ENCODE peak calls at places on chromosomes 13 and 19, in six cellular contexts. One of them, this sample, is unnamed.

GRCh38 chr19:29547361-29547960 is 21.7 kb downstream of the VSTM2B start:
- DNase-seq in neuronal stem cell: no peak
- DNase-seq in H9: peak
- DNase-seq in mesenchymal stem cell: no peak
- DNase-seq in IMR-90: no peak
- DNase-seq in H1: no peak
- DNase-seq in this sample: no peak

GRCh38 chr19:41195675-41196497 is 2.9 kb downstream of the CYP2S1 start:
- DNase-seq in neuronal stem cell: no peak
- DNase-seq in H9: no peak
- DNase-seq in mesenchymal stem cell: peak
- DNase-seq in IMR-90: peak
- DNase-seq in H1: no peak
- DNase-seq in this sample: no peak

GRCh38 chr19:21084343-21084742 is 2.3 kb downstream of the ZNF714 start:
- DNase-seq in neuronal stem cell: no peak
- DNase-seq in H9: no peak
- DNase-seq in mesenchymal stem cell: peak
- DNase-seq in IMR-90: peak
- DNase-seq in H1: no peak
- DNase-seq in this sample: peak

GRCh38 chr19:1730157-1730556 is 23.1 kb upstream of the ONECUT3 start:
- DNase-seq in neuronal stem cell: no peak
- DNase-seq in H9: no peak
- DNase-seq in mesenchymal stem cell: no peak
- DNase-seq in IMR-90: no peak
- DNase-seq in H1: no peak
- DNase-seq in this sample: no peak

GRCh38 chr13:95734124-95734523 is 57.2 kb downstream of the DNAJC3 start:
- DNase-seq in neuronal stem cell: no peak
- DNase-seq in H9: no peak
- DNase-seq in mesenchymal stem cell: no peak
- DNase-seq in IMR-90: no peak
- DNase-seq in H1: no peak
- DNase-seq in this sample: no peak

GRCh38 chr13:106507560-106508274 is 27.7 kb downstream of the EFNB2 start:
- DNase-seq in neuronal stem cell: no peak
- DNase-seq in H9: no peak
- DNase-seq in mesenchymal stem cell: peak
- DNase-seq in IMR-90: peak
- DNase-seq in H1: no peak
- DNase-seq in this sample: peak

GRCh38 chr19:33291623-33292534 is 10.5 kb downstream of the CEBPA start:
- DNase-seq in neuronal stem cell: no peak
- DNase-seq in H9: no peak
- DNase-seq in mesenchymal stem cell: no peak
- DNase-seq in IMR-90: no peak
- DNase-seq in H1: no peak
- DNase-seq in this sample: no peak

GRCh38 chr19:782195-783043 is 14.8 kb upstream of the PTBP1 start:
- DNase-seq in neuronal stem cell: peak
- DNase-seq in H9: peak
- DNase-seq in mesenchymal stem cell: peak
- DNase-seq in IMR-90: peak
- DNase-seq in H1: peak
- DNase-seq in this sample: peak

GRCh38 chr19:49391581-49392399 is 3.7 kb downstream of the KASH5 start:
- DNase-seq in neuronal stem cell: peak
- DNase-seq in H9: peak
- DNase-seq in mesenchymal stem cell: peak
- DNase-seq in IMR-90: peak
- DNase-seq in H1: peak
- DNase-seq in this sample: peak

GRCh38 chr19:47003611-47003935 is 16.1 kb upstream of the NPAS1 start:
- DNase-seq in neuronal stem cell: no peak
- DNase-seq in H9: no peak
- DNase-seq in mesenchymal stem cell: no peak
- DNase-seq in IMR-90: peak
- DNase-seq in H1: no peak
- DNase-seq in this sample: no peak

GRCh38 chr13:31055589-31055988 is 106.1 kb downstream of the HSPH1 start:
- DNase-seq in neuronal stem cell: no peak
- DNase-seq in H9: no peak
- DNase-seq in mesenchymal stem cell: no peak
- DNase-seq in IMR-90: no peak
- DNase-seq in H1: no peak
- DNase-seq in this sample: no peak

GRCh38 chr13:64186503-64186902 is 2770.9 kb upstream of the PCDH20 start:
- DNase-seq in neuronal stem cell: no peak
- DNase-seq in H9: no peak
- DNase-seq in mesenchymal stem cell: no peak
- DNase-seq in IMR-90: peak
- DNase-seq in H1: no peak
- DNase-seq in this sample: no peak

GRCh38 chr19:24159707-24160106 is 72.7 kb downstream of the ZNF254 start:
- DNase-seq in neuronal stem cell: no peak
- DNase-seq in H9: no peak
- DNase-seq in mesenchymal stem cell: no peak
- DNase-seq in IMR-90: peak
- DNase-seq in H1: no peak
- DNase-seq in this sample: peak

GRCh38 chr13:49374585-49375290 is 69.1 kb downstream of the CAB39L start:
- DNase-seq in neuronal stem cell: no peak
- DNase-seq in H9: no peak
- DNase-seq in mesenchymal stem cell: peak
- DNase-seq in IMR-90: peak
- DNase-seq in H1: no peak
- DNase-seq in this sample: no peak

GRCh38 chr13:113557013-113557412 is 27.5 kb upstream of the TFDP1 start:
- DNase-seq in neuronal stem cell: no peak
- DNase-seq in H9: peak
- DNase-seq in mesenchymal stem cell: no peak
- DNase-seq in IMR-90: no peak
- DNase-seq in H1: no peak
- DNase-seq in this sample: no peak

GRCh38 chr13:45162821-45163220 is 38.0 kb downstream of the KCTD4 start:
- DNase-seq in neuronal stem cell: no peak
- DNase-seq in H9: no peak
- DNase-seq in mesenchymal stem cell: peak
- DNase-seq in IMR-90: peak
- DNase-seq in H1: no peak
- DNase-seq in this sample: no peak

GRCh38 chr19:46785054-46785979 is 3.1 kb downstream of the SLC1A5 start:
- DNase-seq in neuronal stem cell: no peak
- DNase-seq in H9: no peak
- DNase-seq in mesenchymal stem cell: no peak
- DNase-seq in IMR-90: peak
- DNase-seq in H1: no peak
- DNase-seq in this sample: no peak

DNA sequence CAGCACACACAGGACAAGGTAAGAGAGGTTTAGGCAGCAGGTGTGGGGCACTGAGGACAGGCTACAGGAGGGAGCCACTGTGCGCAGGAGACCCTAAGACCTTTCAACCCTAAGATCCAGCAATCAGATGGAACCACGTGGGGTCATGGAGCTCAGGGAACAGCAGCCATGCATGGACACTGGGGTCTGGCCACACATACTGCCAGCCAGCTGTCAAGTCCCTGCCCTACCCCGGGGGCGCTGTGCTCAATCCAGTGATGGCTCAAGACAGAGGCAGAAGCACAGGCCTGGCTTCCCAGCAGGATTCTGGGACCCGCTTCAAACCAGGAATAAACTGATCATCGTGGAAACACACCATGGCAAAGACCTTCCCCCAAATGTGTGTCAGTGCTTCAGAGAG is 25.5 kb upstream of the EPHX3 start:
- DNase-seq in neuronal stem cell: no peak
- DNase-seq in H9: no peak
- DNase-seq in mesenchymal stem cell: no peak
- DNase-seq in IMR-90: no peak
- DNase-seq in H1: no peak
- DNase-seq in this sample: no peak
- H4K8ac ChIP-seq in neuronal stem cell: no peak
- H4K8ac ChIP-seq in H9: no peak
- H4K8ac ChIP-seq in mesenchymal stem cell: no peak
- H4K8ac ChIP-seq in IMR-90: no peak
- H4K8ac ChIP-seq in H1: no peak
- H4K8ac ChIP-seq in this sample: no peak

DNA sequence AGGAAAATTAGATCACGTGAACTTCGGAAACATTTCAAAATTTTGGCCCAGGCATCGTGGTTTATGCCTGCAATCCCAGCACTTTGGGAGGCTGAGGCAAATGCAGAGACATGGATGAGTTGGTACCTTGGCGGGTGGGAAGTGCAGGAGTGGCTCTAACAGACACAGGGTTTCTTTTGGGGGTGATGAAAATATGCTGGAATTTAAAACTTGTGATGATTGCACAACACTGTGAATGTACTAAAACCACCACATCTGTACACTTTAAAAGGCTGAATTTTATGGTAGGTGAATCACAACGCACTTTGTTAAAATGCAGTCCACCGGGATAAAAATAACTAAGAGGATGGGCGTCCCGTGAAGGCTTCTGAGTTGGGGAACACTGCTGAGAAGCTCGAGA is 47.2 kb downstream of the MLLT1 start:
- DNase-seq in neuronal stem cell: no peak
- DNase-seq in H9: no peak
- DNase-seq in mesenchymal stem cell: peak
- DNase-seq in IMR-90: peak
- DNase-seq in H1: no peak
- DNase-seq in this sample: no peak
- H2BK15ac ChIP-seq in neuronal stem cell: no peak
- H2BK15ac ChIP-seq in H9: no peak
- H2BK15ac ChIP-seq in mesenchymal stem cell: no peak
- H2BK15ac ChIP-seq in IMR-90: peak
- H2BK15ac ChIP-seq in H1: no peak
- H2BK15ac ChIP-seq in this sample: no peak

GRCh38 chr13:29595380-29596063 is at the start of gene SLC7A1:
- DNase-seq in neuronal stem cell: peak
- DNase-seq in H9: peak
- DNase-seq in mesenchymal stem cell: peak
- DNase-seq in IMR-90: peak
- DNase-seq in H1: peak
- DNase-seq in this sample: peak
- H3K9ac ChIP-seq in neuronal stem cell: peak
- H3K9ac ChIP-seq in H9: peak
- H3K9ac ChIP-seq in mesenchymal stem cell: peak
- H3K9ac ChIP-seq in IMR-90: peak
- H3K9ac ChIP-seq in H1: peak
- H3K9ac ChIP-seq in this sample: peak

GRCh38 chr19:39845621-39846175 is 481 bp downstream of the FBL start:
- DNase-seq in neuronal stem cell: no peak
- DNase-seq in H9: no peak
- DNase-seq in mesenchymal stem cell: peak
- DNase-seq in IMR-90: no peak
- DNase-seq in H1: no peak
- DNase-seq in this sample: peak

GRCh38 chr19:39846678-39847486 is 703 bp upstream of the FBL start:
- DNase-seq in neuronal stem cell: no peak
- DNase-seq in H9: peak
- DNase-seq in mesenchymal stem cell: no peak
- DNase-seq in IMR-90: no peak
- DNase-seq in H1: no peak
- DNase-seq in this sample: peak

GRCh38 chr19:39845172-39845571 is 1.0 kb downstream of the FBL start:
- DNase-seq in neuronal stem cell: no peak
- DNase-seq in H9: no peak
- DNase-seq in mesenchymal stem cell: no peak
- DNase-seq in IMR-90: no peak
- DNase-seq in H1: no peak
- DNase-seq in this sample: no peak

GRCh38 chr19:39847525-39847924 is 1.3 kb upstream of the FBL start:
- DNase-seq in neuronal stem cell: no peak
- DNase-seq in H9: no peak
- DNase-seq in mesenchymal stem cell: no peak
- DNase-seq in IMR-90: no peak
- DNase-seq in H1: no peak
- DNase-seq in this sample: no peak

DNA sequence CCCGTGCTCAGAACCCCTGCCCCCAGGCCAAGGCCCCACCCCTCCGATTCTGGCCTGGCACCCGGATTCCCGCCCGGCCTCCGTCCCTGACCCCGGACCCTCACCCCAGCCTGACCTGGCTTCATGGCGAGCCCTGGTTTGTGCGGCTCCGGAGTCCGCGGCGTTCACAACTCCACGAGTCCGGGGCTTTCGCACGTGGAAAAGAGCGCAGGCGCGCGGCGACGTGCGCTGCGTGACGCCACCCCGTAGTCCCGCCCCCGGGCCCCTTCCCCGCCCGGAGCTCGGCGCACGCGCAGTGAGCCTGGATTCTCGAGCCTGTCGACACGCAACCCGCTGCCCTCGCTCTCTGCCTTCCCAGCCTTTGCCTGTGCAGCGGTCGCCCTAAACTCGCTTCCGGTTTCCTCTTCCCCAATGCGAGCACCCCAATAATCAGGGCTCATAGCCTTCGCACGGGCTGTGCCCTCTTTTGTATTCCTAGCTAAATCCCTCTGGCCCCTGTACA is at the start of gene FBL:
- DNase-seq in neuronal stem cell: peak
- DNase-seq in H9: peak
- DNase-seq in mesenchymal stem cell: peak
- DNase-seq in IMR-90: peak
- DNase-seq in H1: peak
- DNase-seq in this sample: peak
- H4K8ac ChIP-seq in neuronal stem cell: no peak
- H4K8ac ChIP-seq in H9: no peak
- H4K8ac ChIP-seq in mesenchymal stem cell: peak
- H4K8ac ChIP-seq in IMR-90: peak
- H4K8ac ChIP-seq in H1: peak
- H4K8ac ChIP-seq in this sample: no peak

GRCh38 chr13:71672527-71672926 is 194.5 kb downstream of the DACH1 start:
- DNase-seq in neuronal stem cell: no peak
- DNase-seq in H9: no peak
- DNase-seq in mesenchymal stem cell: no peak
- DNase-seq in IMR-90: peak
- DNase-seq in H1: no peak
- DNase-seq in this sample: peak

GRCh38 chr13:71677114-71677513 is 189.9 kb downstream of the DACH1 start:
- DNase-seq in neuronal stem cell: no peak
- DNase-seq in H9: no peak
- DNase-seq in mesenchymal stem cell: no peak
- DNase-seq in IMR-90: no peak
- DNase-seq in H1: no peak
- DNase-seq in this sample: no peak

DNA sequence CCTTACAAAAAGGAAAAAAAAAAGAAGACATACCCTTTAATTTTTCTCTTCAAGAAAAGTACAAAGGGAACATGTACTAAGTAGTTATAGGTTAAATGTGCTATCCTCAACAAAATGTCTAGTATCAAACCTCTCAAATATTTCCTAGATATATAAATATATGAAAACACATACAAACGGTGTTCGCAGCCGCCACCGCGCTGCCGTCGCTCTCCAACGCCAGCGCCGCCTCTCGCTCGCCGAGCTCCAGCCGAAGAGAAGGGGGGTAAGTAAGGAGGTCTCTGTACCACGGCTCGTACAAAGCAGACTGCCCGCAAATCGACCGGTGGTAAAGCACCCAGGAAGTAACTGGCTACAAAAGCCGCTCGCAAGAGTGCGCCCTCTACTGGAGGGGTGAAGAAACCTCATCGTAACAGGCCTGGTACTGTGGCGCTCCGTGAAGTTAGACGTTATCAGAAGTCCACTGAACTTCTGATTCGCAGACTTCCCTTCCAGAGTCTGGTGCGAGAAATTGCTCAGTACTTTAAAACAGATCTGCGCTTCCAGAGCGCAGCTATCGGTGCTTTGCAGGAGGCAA is 192.1 kb downstream of the DACH1 start:
- DNase-seq in neuronal stem cell: no peak
- DNase-seq in H9: peak
- DNase-seq in mesenchymal stem cell: no peak
- DNase-seq in IMR-90: no peak
- DNase-seq in H1: no peak
- DNase-seq in this sample: no peak
- H2BK15ac ChIP-seq in neuronal stem cell: no peak
- H2BK15ac ChIP-seq in H9: no peak
- H2BK15ac ChIP-seq in mesenchymal stem cell: no peak
- H2BK15ac ChIP-seq in IMR-90: no peak
- H2BK15ac ChIP-seq in H1: no peak
- H2BK15ac ChIP-seq in this sample: no peak

This sample was measured in mesendoderm.